ENCODE peak calls at places on chromosomes 2 and 18, in nine cellular contexts. K is PC-9; U is A673; X is heart left ventricle; R is neural crest cell; Q is body of pancreas; P is CD4-positive, alpha-beta T cell; F is GM06990; N is SK-N-SH. T is an unnamed sample.

GRCh38 chr2:232372231-232373208 is 6.0 kb upstream of the ALPP start:
- DNase-seq in K (peak; percentile 36), U (no peak), X (no peak), R (no peak), Q (no peak), P (no peak), F (no peak), N (peak; percentile 2), T (peak; percentile 79)

GRCh38 chr2:238142382-238143205 is 4.1 kb downstream of the KLHL30 start:
- DNase-seq in K (no peak), U (no peak), X (no peak), R (no peak), Q (no peak), P (no peak), F (no peak), N (no peak), T (no peak)

GRCh38 chr2:64491426-64491825 is 32.7 kb upstream of the AFTPH start:
- DNase-seq in K (no peak), U (no peak), X (no peak), R (no peak), Q (no peak), P (no peak), F (no peak), N (no peak), T (peak; percentile 47)

GRCh38 chr2:168944065-168944464 is 43.0 kb downstream of the G6PC2 start:
- DNase-seq in K (no peak), U (peak; percentile 7), X (no peak), R (no peak), Q (no peak), P (no peak), F (no peak), N (no peak), T (no peak)

GRCh38 chr2:97714084-97714949 is 941 bp downstream of the ZAP70 start:
- DNase-seq in K (no peak), U (no peak), X (no peak), R (no peak), Q (no peak), P (no peak), F (no peak), N (no peak), T (no peak)

GRCh38 chr2:74602553-74603281 is 45.4 kb downstream of the M1AP start:
- DNase-seq in K (peak; percentile 80), U (peak; percentile 28), X (no peak), R (no peak), Q (no peak), P (no peak), F (no peak), N (no peak), T (peak; percentile 70)

GRCh38 chr2:86368181-86368824 is 30.9 kb upstream of the REEP1 start:
- DNase-seq in K (peak; percentile 36), U (peak; percentile 72), X (peak; percentile 25), R (peak; percentile 47), Q (peak; percentile 23), P (peak; percentile 8), F (peak; percentile 56), N (peak; percentile 81), T (peak; percentile 55)

GRCh38 chr2:233280114-233280693 is 27.4 kb upstream of the SAG start:
- DNase-seq in K (peak; percentile 49), U (no peak), X (no peak), R (no peak), Q (no peak), P (no peak), F (no peak), N (peak; percentile 45), T (no peak)

GRCh38 chr18:55477537-55478300 is 110.3 kb downstream of the TCF4 start:
- DNase-seq in K (no peak), U (no peak), X (no peak), R (no peak), Q (peak; percentile 25), P (no peak), F (no peak), N (no peak), T (peak; percentile 49)

GRCh38 chr2:207252979-207253640 is 87.4 kb upstream of the KLF7 start:
- DNase-seq in K (no peak), U (peak; percentile 9), X (no peak), R (peak; percentile 15), Q (no peak), P (no peak), F (no peak), N (peak; percentile 56), T (no peak)

DNA sequence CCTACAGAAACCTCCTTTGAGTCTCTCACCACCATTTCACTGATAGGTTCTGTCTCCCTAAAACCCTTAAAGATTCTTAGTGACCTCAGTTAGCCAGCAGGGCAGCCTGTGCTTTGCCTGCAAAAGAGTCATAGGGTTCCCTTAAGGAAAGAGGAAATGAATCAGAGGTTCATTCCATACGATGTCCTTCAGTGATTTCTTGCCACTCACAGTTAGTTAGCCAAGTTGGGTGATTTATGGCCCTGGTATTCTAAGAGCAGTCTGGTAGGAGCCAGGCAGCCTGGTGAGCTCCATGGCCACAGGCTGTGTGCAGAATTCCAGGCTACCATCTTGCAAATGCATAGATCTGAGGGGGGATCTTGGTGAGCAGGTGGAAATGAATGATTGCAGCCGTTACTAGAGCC is 18.7 kb upstream of the CCBE1 start:
- DNase-seq in K (peak; percentile 93), U (peak; percentile 45), X (no peak), R (no peak), Q (no peak), P (no peak), F (no peak), N (no peak), T (peak; percentile 97)
- TF ChIP-seq CTCF in K (no peak), U (no peak), X (no peak), R (no peak), Q (no peak), P (no peak), F (no peak), N (peak; percentile 36), T (peak; percentile 58)

DNA sequence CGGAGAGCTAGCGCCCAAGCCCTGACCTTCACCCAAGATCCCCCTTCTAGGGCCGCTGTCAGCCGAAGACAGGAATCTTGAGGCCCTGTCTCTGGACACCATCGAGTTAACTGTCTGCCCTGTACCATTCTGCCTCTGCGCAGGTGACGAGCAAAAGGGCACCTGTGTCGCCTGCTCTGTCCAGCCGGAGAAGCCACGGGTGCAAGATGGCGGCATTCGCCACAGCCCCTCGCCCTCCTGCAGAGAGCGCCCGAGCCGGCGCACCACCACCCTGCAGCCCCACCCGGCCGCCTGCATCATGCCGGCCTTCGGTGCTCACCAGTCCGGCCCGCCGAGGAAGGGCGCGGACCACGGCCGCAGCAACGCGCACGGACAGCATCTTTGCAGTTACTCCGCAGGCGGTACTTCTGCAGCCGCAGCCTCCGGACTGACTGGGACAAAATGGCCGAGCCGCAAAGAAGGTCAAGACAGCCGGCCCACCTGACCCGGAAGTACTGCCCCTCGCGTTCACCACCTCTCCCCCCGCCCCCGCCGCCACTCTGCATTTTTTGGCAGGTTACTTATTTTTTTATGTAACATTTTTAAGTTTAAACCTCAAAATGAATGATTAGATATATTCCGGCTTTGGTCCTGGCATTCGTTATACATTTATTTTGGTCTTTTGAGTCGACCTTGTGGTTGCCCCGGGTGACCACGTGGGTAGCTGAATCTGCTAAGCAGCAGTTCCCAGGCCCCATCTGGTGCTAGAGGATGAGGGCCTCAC is at the start of gene ATP5F1A:
- DNase-seq in K (peak; percentile 72), U (peak; percentile 88), X (peak; percentile 94), R (peak; percentile 76), Q (peak; percentile 91), P (peak; percentile 77), F (peak; percentile 88), N (peak; percentile 92), T (peak; percentile 75)
- TF ChIP-seq CTCF in K (no peak), U (no peak), X (no peak), R (peak; percentile 12), Q (no peak), P (no peak), F (no peak), N (peak; percentile 28), T (no peak)

GRCh38 chr2:54710216-54710615 is 13.2 kb upstream of the EML6 start:
- DNase-seq in K (no peak), U (no peak), X (no peak), R (no peak), Q (no peak), P (no peak), F (no peak), N (no peak), T (no peak)

GRCh38 chr2:54712516-54712915 is 10.9 kb upstream of the EML6 start:
- DNase-seq in K (no peak), U (no peak), X (no peak), R (no peak), Q (no peak), P (no peak), F (no peak), N (no peak), T (no peak)

GRCh38 chr2:54709341-54709809 is 14.1 kb upstream of the EML6 start:
- DNase-seq in K (no peak), U (no peak), X (peak; percentile 25), R (no peak), Q (peak; percentile 77), P (no peak), F (peak; percentile 10), N (no peak), T (no peak)

GRCh38 chr2:54706622-54707021 is 16.8 kb upstream of the EML6 start:
- DNase-seq in K (no peak), U (no peak), X (no peak), R (no peak), Q (no peak), P (no peak), F (no peak), N (no peak), T (no peak)

GRCh38 chr2:54708584-54709340 is 14.7 kb upstream of the EML6 start:
- DNase-seq in K (no peak), U (no peak), X (peak; percentile 31), R (no peak), Q (peak; percentile 70), P (no peak), F (peak; percentile 20), N (no peak), T (no peak)
- TF ChIP-seq CTCF in K (no peak), U (no peak), X (no peak), R (no peak), Q (no peak), P (no peak), F (no peak), N (no peak), T (peak; percentile 18)

GRCh38 chr18:59200787-59201186 is 19.2 kb upstream of the GRP start:
- DNase-seq in K (no peak), U (peak; percentile 61), X (no peak), R (no peak), Q (no peak), P (no peak), F (no peak), N (no peak), T (peak; percentile 32)
- TF ChIP-seq CTCF in K (no peak), U (peak; percentile 53), X (no peak), R (no peak), Q (no peak), P (no peak), F (no peak), N (peak; percentile 47), T (peak; percentile 69)

DNA sequence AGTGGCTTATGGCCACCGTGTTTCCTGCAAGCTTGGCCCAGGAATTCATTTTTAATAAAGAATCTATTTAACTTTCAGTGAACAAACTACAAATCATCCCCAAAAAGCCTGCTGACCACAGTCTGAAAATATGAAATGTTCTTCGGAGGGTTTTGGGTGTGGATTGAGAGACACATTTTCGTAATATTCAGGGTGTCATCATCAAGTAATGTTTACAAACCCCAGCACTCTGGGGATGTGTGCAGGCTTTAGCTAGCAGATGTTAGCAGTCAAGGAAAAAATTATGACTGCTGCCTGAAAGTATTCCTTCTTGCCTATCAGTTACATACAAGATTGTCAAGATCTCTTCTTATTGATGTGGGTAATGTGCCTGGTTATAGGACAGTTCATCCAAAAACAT is 143.9 kb upstream of the FN1 start:
- DNase-seq in K (no peak), U (no peak), X (no peak), R (no peak), Q (peak; percentile 7), P (no peak), F (no peak), N (no peak), T (peak; percentile 74)
- TF ChIP-seq CTCF in K (no peak), U (no peak), X (no peak), R (no peak), Q (no peak), P (no peak), F (no peak), N (no peak), T (no peak)